ENCODE peak calls at places on chromosomes 12 and 14, in nine cellular contexts. One of them, this sample, is unnamed.

GRCh38 chr12:107468182-107468581 is 217.4 kb upstream of the PWP1 start:
- DNase-seq in activated T-helper 1 cell treated with Interleukin-2 at 50 U/mL for 16 hours: no peak
- DNase-seq in stimulated activated CD8-positive, alpha-beta memory T cell treated with anti-CD3 and anti-CD28 coated beads, Interleukin-4, amount 100 ng/mL, for 1 hour: no peak
- DNase-seq in breast epithelium: no peak
- DNase-seq in endothelial cell: no peak
- DNase-seq in activated CD4-positive, alpha-beta T cell treated with anti-CD3 and anti-CD28 coated beads for 48 hours: no peak
- DNase-seq in HEK293T: no peak
- DNase-seq in testis: peak; percentile 68
- DNase-seq in memory B cell: no peak
- DNase-seq in this sample: no peak

GRCh38 chr12:113119980-113120669 is 15.4 kb downstream of the RASAL1 start:
- DNase-seq in activated T-helper 1 cell treated with Interleukin-2 at 50 U/mL for 16 hours: no peak
- DNase-seq in stimulated activated CD8-positive, alpha-beta memory T cell treated with anti-CD3 and anti-CD28 coated beads, Interleukin-4, amount 100 ng/mL, for 1 hour: no peak
- DNase-seq in breast epithelium: no peak
- DNase-seq in endothelial cell: peak; percentile 22
- DNase-seq in activated CD4-positive, alpha-beta T cell treated with anti-CD3 and anti-CD28 coated beads for 48 hours: no peak
- DNase-seq in HEK293T: no peak
- DNase-seq in testis: no peak
- DNase-seq in memory B cell: no peak
- DNase-seq in this sample: no peak

GRCh38 chr12:67593041-67593870 is 55.3 kb upstream of the DYRK2 start:
- DNase-seq in activated T-helper 1 cell treated with Interleukin-2 at 50 U/mL for 16 hours: no peak
- DNase-seq in stimulated activated CD8-positive, alpha-beta memory T cell treated with anti-CD3 and anti-CD28 coated beads, Interleukin-4, amount 100 ng/mL, for 1 hour: no peak
- DNase-seq in breast epithelium: peak; percentile 89
- DNase-seq in endothelial cell: no peak
- DNase-seq in activated CD4-positive, alpha-beta T cell treated with anti-CD3 and anti-CD28 coated beads for 48 hours: no peak
- DNase-seq in HEK293T: no peak
- DNase-seq in testis: no peak
- DNase-seq in memory B cell: no peak
- DNase-seq in this sample: no peak

GRCh38 chr12:75833268-75833667 is 198.3 kb downstream of the PHLDA1 start:
- DNase-seq in activated T-helper 1 cell treated with Interleukin-2 at 50 U/mL for 16 hours: no peak
- DNase-seq in stimulated activated CD8-positive, alpha-beta memory T cell treated with anti-CD3 and anti-CD28 coated beads, Interleukin-4, amount 100 ng/mL, for 1 hour: no peak
- DNase-seq in breast epithelium: no peak
- DNase-seq in endothelial cell: no peak
- DNase-seq in activated CD4-positive, alpha-beta T cell treated with anti-CD3 and anti-CD28 coated beads for 48 hours: no peak
- DNase-seq in HEK293T: no peak
- DNase-seq in testis: no peak
- DNase-seq in memory B cell: no peak
- DNase-seq in this sample: no peak

GRCh38 chr14:87797001-87797400 is 196.0 kb downstream of the GALC start:
- DNase-seq in activated T-helper 1 cell treated with Interleukin-2 at 50 U/mL for 16 hours: no peak
- DNase-seq in stimulated activated CD8-positive, alpha-beta memory T cell treated with anti-CD3 and anti-CD28 coated beads, Interleukin-4, amount 100 ng/mL, for 1 hour: no peak
- DNase-seq in breast epithelium: no peak
- DNase-seq in endothelial cell: no peak
- DNase-seq in activated CD4-positive, alpha-beta T cell treated with anti-CD3 and anti-CD28 coated beads for 48 hours: no peak
- DNase-seq in HEK293T: no peak
- DNase-seq in testis: no peak
- DNase-seq in memory B cell: no peak
- DNase-seq in this sample: no peak

GRCh38 chr14:92507174-92507768 is 6.3 kb upstream of the RIN3 start:
- DNase-seq in activated T-helper 1 cell treated with Interleukin-2 at 50 U/mL for 16 hours: no peak
- DNase-seq in stimulated activated CD8-positive, alpha-beta memory T cell treated with anti-CD3 and anti-CD28 coated beads, Interleukin-4, amount 100 ng/mL, for 1 hour: no peak
- DNase-seq in breast epithelium: peak; percentile 48
- DNase-seq in endothelial cell: no peak
- DNase-seq in activated CD4-positive, alpha-beta T cell treated with anti-CD3 and anti-CD28 coated beads for 48 hours: no peak
- DNase-seq in HEK293T: no peak
- DNase-seq in testis: no peak
- DNase-seq in memory B cell: peak; percentile 51
- DNase-seq in this sample: no peak

GRCh38 chr14:101643651-101644050 is 82.4 kb downstream of the DIO3 start:
- DNase-seq in activated T-helper 1 cell treated with Interleukin-2 at 50 U/mL for 16 hours: no peak
- DNase-seq in stimulated activated CD8-positive, alpha-beta memory T cell treated with anti-CD3 and anti-CD28 coated beads, Interleukin-4, amount 100 ng/mL, for 1 hour: no peak
- DNase-seq in breast epithelium: no peak
- DNase-seq in endothelial cell: no peak
- DNase-seq in activated CD4-positive, alpha-beta T cell treated with anti-CD3 and anti-CD28 coated beads for 48 hours: no peak
- DNase-seq in HEK293T: no peak
- DNase-seq in testis: no peak
- DNase-seq in memory B cell: no peak
- DNase-seq in this sample: no peak

GRCh38 chr14:102580552-102581110 is 11.8 kb upstream of the RCOR1 start:
- DNase-seq in activated T-helper 1 cell treated with Interleukin-2 at 50 U/mL for 16 hours: no peak
- DNase-seq in stimulated activated CD8-positive, alpha-beta memory T cell treated with anti-CD3 and anti-CD28 coated beads, Interleukin-4, amount 100 ng/mL, for 1 hour: no peak
- DNase-seq in breast epithelium: no peak
- DNase-seq in endothelial cell: no peak
- DNase-seq in activated CD4-positive, alpha-beta T cell treated with anti-CD3 and anti-CD28 coated beads for 48 hours: no peak
- DNase-seq in HEK293T: no peak
- DNase-seq in testis: no peak
- DNase-seq in memory B cell: no peak
- DNase-seq in this sample: no peak

GRCh38 chr12:115096673-115097349 is 412.8 kb upstream of the TBX3 start:
- DNase-seq in activated T-helper 1 cell treated with Interleukin-2 at 50 U/mL for 16 hours: no peak
- DNase-seq in stimulated activated CD8-positive, alpha-beta memory T cell treated with anti-CD3 and anti-CD28 coated beads, Interleukin-4, amount 100 ng/mL, for 1 hour: no peak
- DNase-seq in breast epithelium: no peak
- DNase-seq in endothelial cell: no peak
- DNase-seq in activated CD4-positive, alpha-beta T cell treated with anti-CD3 and anti-CD28 coated beads for 48 hours: no peak
- DNase-seq in HEK293T: no peak
- DNase-seq in testis: no peak
- DNase-seq in memory B cell: no peak
- DNase-seq in this sample: no peak

GRCh38 chr14:76201162-76201561 is 49.4 kb downstream of the GPATCH2L start:
- DNase-seq in activated T-helper 1 cell treated with Interleukin-2 at 50 U/mL for 16 hours: no peak
- DNase-seq in stimulated activated CD8-positive, alpha-beta memory T cell treated with anti-CD3 and anti-CD28 coated beads, Interleukin-4, amount 100 ng/mL, for 1 hour: no peak
- DNase-seq in breast epithelium: no peak
- DNase-seq in endothelial cell: no peak
- DNase-seq in activated CD4-positive, alpha-beta T cell treated with anti-CD3 and anti-CD28 coated beads for 48 hours: no peak
- DNase-seq in HEK293T: no peak
- DNase-seq in testis: no peak
- DNase-seq in memory B cell: no peak
- DNase-seq in this sample: no peak

GRCh38 chr14:56181666-56182065 is 63.5 kb downstream of the PELI2 start:
- DNase-seq in activated T-helper 1 cell treated with Interleukin-2 at 50 U/mL for 16 hours: no peak
- DNase-seq in stimulated activated CD8-positive, alpha-beta memory T cell treated with anti-CD3 and anti-CD28 coated beads, Interleukin-4, amount 100 ng/mL, for 1 hour: no peak
- DNase-seq in breast epithelium: peak; percentile 35
- DNase-seq in endothelial cell: no peak
- DNase-seq in activated CD4-positive, alpha-beta T cell treated with anti-CD3 and anti-CD28 coated beads for 48 hours: no peak
- DNase-seq in HEK293T: no peak
- DNase-seq in testis: no peak
- DNase-seq in memory B cell: no peak
- DNase-seq in this sample: no peak

GRCh38 chr12:49507139-49507538 is 31.7 kb upstream of the KCNH3 start:
- DNase-seq in activated T-helper 1 cell treated with Interleukin-2 at 50 U/mL for 16 hours: no peak
- DNase-seq in stimulated activated CD8-positive, alpha-beta memory T cell treated with anti-CD3 and anti-CD28 coated beads, Interleukin-4, amount 100 ng/mL, for 1 hour: no peak
- DNase-seq in breast epithelium: no peak
- DNase-seq in endothelial cell: no peak
- DNase-seq in activated CD4-positive, alpha-beta T cell treated with anti-CD3 and anti-CD28 coated beads for 48 hours: no peak
- DNase-seq in HEK293T: no peak
- DNase-seq in testis: no peak
- DNase-seq in memory B cell: no peak
- DNase-seq in this sample: no peak

GRCh38 chr14:48536318-48536717 is 860.9 kb upstream of the MDGA2 start:
- DNase-seq in activated T-helper 1 cell treated with Interleukin-2 at 50 U/mL for 16 hours: no peak
- DNase-seq in stimulated activated CD8-positive, alpha-beta memory T cell treated with anti-CD3 and anti-CD28 coated beads, Interleukin-4, amount 100 ng/mL, for 1 hour: no peak
- DNase-seq in breast epithelium: no peak
- DNase-seq in endothelial cell: peak; percentile 13
- DNase-seq in activated CD4-positive, alpha-beta T cell treated with anti-CD3 and anti-CD28 coated beads for 48 hours: no peak
- DNase-seq in HEK293T: peak; percentile 6
- DNase-seq in testis: peak; percentile 32
- DNase-seq in memory B cell: no peak
- DNase-seq in this sample: no peak